ENCODE peak calls at places on chromosomes 16 and 17, in nine cellular contexts. One of them, this sample, is unnamed.

GRCh38 chr17:73600103-73600871 is 44.0 kb downstream of the SDK2 start:
- DNase-seq in AG20443: peak; percentile 79
- DNase-seq in mucosa of gallbladder: no peak
- DNase-seq in hepatocyte: no peak
- DNase-seq in cardiac fibroblast: peak; percentile 8
- DNase-seq in ovary: no peak
- DNase-seq in activated CD4-positive, alpha-beta T cell treated with anti-CD3 and anti-CD28 coated beads for 24 hours: no peak
- DNase-seq in H7: no peak
- DNase-seq in H54: no peak
- DNase-seq in this sample: no peak

GRCh38 chr16:69691980-69692911 is 34.1 kb downstream of the NQO1 start:
- DNase-seq in H7: no peak
- DNase-seq in AG20443: peak; percentile 61
- DNase-seq in hepatocyte: peak; percentile 29
- DNase-seq in mucosa of gallbladder: no peak
- DNase-seq in cardiac fibroblast: peak; percentile 23
- DNase-seq in ovary: no peak
- DNase-seq in activated CD4-positive, alpha-beta T cell treated with anti-CD3 and anti-CD28 coated beads for 24 hours: no peak
- DNase-seq in H54: no peak
- DNase-seq in this sample: no peak

GRCh38 chr16:1309888-1310831 is 724 bp downstream of the UBE2I start:
- DNase-seq in activated CD4-positive, alpha-beta T cell treated with anti-CD3 and anti-CD28 coated beads for 24 hours: peak; percentile 35
- DNase-seq in cardiac fibroblast: peak; percentile 58
- DNase-seq in AG20443: peak; percentile 59
- DNase-seq in hepatocyte: peak; percentile 68
- DNase-seq in H7: no peak
- DNase-seq in ovary: peak; percentile 87
- DNase-seq in mucosa of gallbladder: peak; percentile 44
- DNase-seq in H54: no peak
- DNase-seq in this sample: no peak

GRCh38 chr16:15925631-15926030 is 23.8 kb upstream of the ABCC1 start:
- DNase-seq in H7: peak; percentile 58
- DNase-seq in ovary: peak; percentile 23
- DNase-seq in AG20443: no peak
- DNase-seq in cardiac fibroblast: no peak
- DNase-seq in hepatocyte: no peak
- DNase-seq in mucosa of gallbladder: no peak
- DNase-seq in activated CD4-positive, alpha-beta T cell treated with anti-CD3 and anti-CD28 coated beads for 24 hours: no peak
- DNase-seq in H54: no peak
- DNase-seq in this sample: peak; percentile 34

GRCh38 chr16:1715220-1715619 is 9.2 kb downstream of the MAPK8IP3 start:
- DNase-seq in hepatocyte: no peak
- DNase-seq in H54: no peak
- DNase-seq in H7: peak; percentile 34
- DNase-seq in ovary: no peak
- DNase-seq in activated CD4-positive, alpha-beta T cell treated with anti-CD3 and anti-CD28 coated beads for 24 hours: no peak
- DNase-seq in cardiac fibroblast: no peak
- DNase-seq in mucosa of gallbladder: no peak
- DNase-seq in AG20443: no peak
- DNase-seq in this sample: no peak

GRCh38 chr17:82980632-82981031 is 98.8 kb upstream of the METRNL start:
- DNase-seq in ovary: no peak
- DNase-seq in AG20443: no peak
- DNase-seq in cardiac fibroblast: no peak
- DNase-seq in mucosa of gallbladder: no peak
- DNase-seq in H54: no peak
- DNase-seq in activated CD4-positive, alpha-beta T cell treated with anti-CD3 and anti-CD28 coated beads for 24 hours: no peak
- DNase-seq in hepatocyte: no peak
- DNase-seq in H7: peak; percentile 44
- DNase-seq in this sample: no peak

GRCh38 chr17:6623941-6624340 is 16.6 kb downstream of the KIAA0753 start:
- DNase-seq in AG20443: no peak
- DNase-seq in hepatocyte: no peak
- DNase-seq in ovary: no peak
- DNase-seq in cardiac fibroblast: no peak
- DNase-seq in H54: no peak
- DNase-seq in activated CD4-positive, alpha-beta T cell treated with anti-CD3 and anti-CD28 coated beads for 24 hours: no peak
- DNase-seq in mucosa of gallbladder: no peak
- DNase-seq in H7: no peak
- DNase-seq in this sample: no peak

GRCh38 chr16:17529982-17530760 is 59.4 kb upstream of the XYLT1 start:
- DNase-seq in H7: no peak
- DNase-seq in mucosa of gallbladder: no peak
- DNase-seq in hepatocyte: no peak
- DNase-seq in AG20443: no peak
- DNase-seq in ovary: no peak
- DNase-seq in H54: no peak
- DNase-seq in cardiac fibroblast: no peak
- DNase-seq in activated CD4-positive, alpha-beta T cell treated with anti-CD3 and anti-CD28 coated beads for 24 hours: peak; percentile 1
- DNase-seq in this sample: no peak

GRCh38 chr17:31631759-31632158 is 227.3 kb downstream of the COPRS start:
- DNase-seq in cardiac fibroblast: no peak
- DNase-seq in mucosa of gallbladder: no peak
- DNase-seq in hepatocyte: no peak
- DNase-seq in activated CD4-positive, alpha-beta T cell treated with anti-CD3 and anti-CD28 coated beads for 24 hours: no peak
- DNase-seq in AG20443: no peak
- DNase-seq in H54: no peak
- DNase-seq in H7: no peak
- DNase-seq in ovary: no peak
- DNase-seq in this sample: no peak

GRCh38 chr16:72299684-72300243 is 127.8 kb upstream of the PMFBP1 start:
- DNase-seq in hepatocyte: peak; percentile 58
- DNase-seq in activated CD4-positive, alpha-beta T cell treated with anti-CD3 and anti-CD28 coated beads for 24 hours: no peak
- DNase-seq in ovary: no peak
- DNase-seq in H7: no peak
- DNase-seq in mucosa of gallbladder: no peak
- DNase-seq in H54: no peak
- DNase-seq in AG20443: no peak
- DNase-seq in cardiac fibroblast: no peak
- DNase-seq in this sample: no peak

GRCh38 chr16:48321307-48322036 is 63.7 kb downstream of the SIAH1 start:
- DNase-seq in H54: no peak
- DNase-seq in AG20443: no peak
- DNase-seq in hepatocyte: no peak
- DNase-seq in mucosa of gallbladder: no peak
- DNase-seq in activated CD4-positive, alpha-beta T cell treated with anti-CD3 and anti-CD28 coated beads for 24 hours: peak; percentile 3
- DNase-seq in H7: no peak
- DNase-seq in ovary: no peak
- DNase-seq in cardiac fibroblast: peak; percentile 31
- DNase-seq in this sample: no peak

GRCh38 chr17:16374539-16374938 is 6.4 kb upstream of the UBB start:
- DNase-seq in mucosa of gallbladder: no peak
- DNase-seq in AG20443: no peak
- DNase-seq in cardiac fibroblast: no peak
- DNase-seq in activated CD4-positive, alpha-beta T cell treated with anti-CD3 and anti-CD28 coated beads for 24 hours: no peak
- DNase-seq in H54: no peak
- DNase-seq in hepatocyte: no peak
- DNase-seq in ovary: no peak
- DNase-seq in H7: no peak
- DNase-seq in this sample: no peak

GRCh38 chr16:81495321-81496234 is 51.0 kb downstream of the CMIP start:
- DNase-seq in H7: no peak
- DNase-seq in AG20443: no peak
- DNase-seq in H54: no peak
- DNase-seq in mucosa of gallbladder: no peak
- DNase-seq in ovary: no peak
- DNase-seq in cardiac fibroblast: no peak
- DNase-seq in activated CD4-positive, alpha-beta T cell treated with anti-CD3 and anti-CD28 coated beads for 24 hours: no peak
- DNase-seq in hepatocyte: no peak
- DNase-seq in this sample: no peak

GRCh38 chr16:49012961-49013726 is 268.5 kb downstream of the CBLN1 start:
- DNase-seq in hepatocyte: no peak
- DNase-seq in H54: no peak
- DNase-seq in mucosa of gallbladder: peak; percentile 22
- DNase-seq in AG20443: no peak
- DNase-seq in ovary: peak; percentile 73
- DNase-seq in H7: no peak
- DNase-seq in cardiac fibroblast: no peak
- DNase-seq in activated CD4-positive, alpha-beta T cell treated with anti-CD3 and anti-CD28 coated beads for 24 hours: no peak
- DNase-seq in this sample: no peak

GRCh38 chr17:50184611-50185398 is 16.6 kb downstream of the COL1A1 start:
- DNase-seq in mucosa of gallbladder: no peak
- DNase-seq in activated CD4-positive, alpha-beta T cell treated with anti-CD3 and anti-CD28 coated beads for 24 hours: no peak
- DNase-seq in H54: no peak
- DNase-seq in hepatocyte: no peak
- DNase-seq in ovary: peak; percentile 63
- DNase-seq in AG20443: no peak
- DNase-seq in H7: peak; percentile 80
- DNase-seq in cardiac fibroblast: peak; percentile 58
- DNase-seq in this sample: peak; percentile 79

GRCh38 chr16:2854700-2855309 is 3.2 kb downstream of the PRSS22 start:
- DNase-seq in activated CD4-positive, alpha-beta T cell treated with anti-CD3 and anti-CD28 coated beads for 24 hours: no peak
- DNase-seq in mucosa of gallbladder: no peak
- DNase-seq in cardiac fibroblast: no peak
- DNase-seq in H7: peak; percentile 79
- DNase-seq in ovary: no peak
- DNase-seq in H54: no peak
- DNase-seq in AG20443: peak; percentile 12
- DNase-seq in hepatocyte: no peak
- DNase-seq in this sample: no peak

GRCh38 chr17:63515426-63515825 is 7.7 kb upstream of the KCNH6 start:
- DNase-seq in H7: no peak
- DNase-seq in cardiac fibroblast: no peak
- DNase-seq in H54: no peak
- DNase-seq in ovary: no peak
- DNase-seq in AG20443: no peak
- DNase-seq in hepatocyte: no peak
- DNase-seq in mucosa of gallbladder: no peak
- DNase-seq in activated CD4-positive, alpha-beta T cell treated with anti-CD3 and anti-CD28 coated beads for 24 hours: no peak
- DNase-seq in this sample: no peak

GRCh38 chr16:49620158-49620867 is 235.6 kb downstream of the ZNF423 start:
- DNase-seq in mucosa of gallbladder: peak; percentile 72
- DNase-seq in hepatocyte: peak; percentile 89
- DNase-seq in ovary: peak; percentile 92
- DNase-seq in AG20443: peak; percentile 84
- DNase-seq in H54: peak; percentile 57
- DNase-seq in cardiac fibroblast: peak; percentile 81
- DNase-seq in H7: peak; percentile 63
- DNase-seq in activated CD4-positive, alpha-beta T cell treated with anti-CD3 and anti-CD28 coated beads for 24 hours: no peak
- DNase-seq in this sample: peak; percentile 81

GRCh38 chr17:13485327-13485726 is 116.4 kb downstream of the HS3ST3A1 start:
- DNase-seq in ovary: no peak
- DNase-seq in hepatocyte: no peak
- DNase-seq in AG20443: no peak
- DNase-seq in mucosa of gallbladder: no peak
- DNase-seq in cardiac fibroblast: no peak
- DNase-seq in activated CD4-positive, alpha-beta T cell treated with anti-CD3 and anti-CD28 coated beads for 24 hours: no peak
- DNase-seq in H7: no peak
- DNase-seq in H54: no peak
- DNase-seq in this sample: no peak

GRCh38 chr16:15650698-15651161 is 685 bp downstream of the NDE1 start:
- DNase-seq in H54: peak; percentile 19
- DNase-seq in H7: peak; percentile 72
- DNase-seq in activated CD4-positive, alpha-beta T cell treated with anti-CD3 and anti-CD28 coated beads for 24 hours: peak; percentile 25
- DNase-seq in mucosa of gallbladder: no peak
- DNase-seq in cardiac fibroblast: peak; percentile 26
- DNase-seq in ovary: peak; percentile 67
- DNase-seq in hepatocyte: peak; percentile 23
- DNase-seq in AG20443: peak; percentile 44
- DNase-seq in this sample: no peak

GRCh38 chr17:72913315-72913714 is 179.2 kb downstream of the SLC39A11 start:
- DNase-seq in H54: peak; percentile 38
- DNase-seq in hepatocyte: no peak
- DNase-seq in AG20443: no peak
- DNase-seq in mucosa of gallbladder: no peak
- DNase-seq in ovary: no peak
- DNase-seq in cardiac fibroblast: peak; percentile 44
- DNase-seq in activated CD4-positive, alpha-beta T cell treated with anti-CD3 and anti-CD28 coated beads for 24 hours: no peak
- DNase-seq in H7: no peak
- DNase-seq in this sample: no peak

GRCh38 chr17:28807925-28808641 is 34.5 kb downstream of the FAM222B start:
- DNase-seq in H54: peak; percentile 23
- DNase-seq in mucosa of gallbladder: no peak
- DNase-seq in H7: no peak
- DNase-seq in activated CD4-positive, alpha-beta T cell treated with anti-CD3 and anti-CD28 coated beads for 24 hours: no peak
- DNase-seq in AG20443: peak; percentile 70
- DNase-seq in ovary: no peak
- DNase-seq in cardiac fibroblast: peak; percentile 90
- DNase-seq in hepatocyte: peak; percentile 38
- DNase-seq in this sample: no peak

GRCh38 chr16:85416267-85417109 is 196.6 kb upstream of the GSE1 start:
- DNase-seq in hepatocyte: peak; percentile 67
- DNase-seq in ovary: peak; percentile 66
- DNase-seq in AG20443: peak; percentile 81
- DNase-seq in cardiac fibroblast: peak; percentile 39
- DNase-seq in H7: peak; percentile 95
- DNase-seq in activated CD4-positive, alpha-beta T cell treated with anti-CD3 and anti-CD28 coated beads for 24 hours: peak; percentile 59
- DNase-seq in mucosa of gallbladder: peak; percentile 59
- DNase-seq in H54: peak; percentile 91
- DNase-seq in this sample: peak; percentile 86

GRCh38 chr16:3143598-3144330 is 8.9 kb downstream of the ZNF213 start:
- DNase-seq in activated CD4-positive, alpha-beta T cell treated with anti-CD3 and anti-CD28 coated beads for 24 hours: no peak
- DNase-seq in ovary: no peak
- DNase-seq in cardiac fibroblast: no peak
- DNase-seq in H7: peak; percentile 46
- DNase-seq in hepatocyte: peak; percentile 45
- DNase-seq in H54: no peak
- DNase-seq in mucosa of gallbladder: no peak
- DNase-seq in AG20443: no peak
- DNase-seq in this sample: no peak

GRCh38 chr17:19977360-19978205 is at the start of gene AKAP10:
- DNase-seq in H7: peak; percentile 97
- DNase-seq in AG20443: peak; percentile 98
- DNase-seq in ovary: peak; percentile 96
- DNase-seq in activated CD4-positive, alpha-beta T cell treated with anti-CD3 and anti-CD28 coated beads for 24 hours: peak; percentile 96
- DNase-seq in H54: peak; percentile 97
- DNase-seq in hepatocyte: peak; percentile 96
- DNase-seq in mucosa of gallbladder: peak; percentile 95
- DNase-seq in cardiac fibroblast: peak; percentile 89
- DNase-seq in this sample: peak; percentile 95

GRCh38 chr17:61451538-61452300 is 503 bp upstream of the TBX4 start:
- DNase-seq in AG20443: peak; percentile 63
- DNase-seq in hepatocyte: no peak
- DNase-seq in ovary: no peak
- DNase-seq in H7: peak; percentile 89
- DNase-seq in mucosa of gallbladder: no peak
- DNase-seq in H54: no peak
- DNase-seq in cardiac fibroblast: no peak
- DNase-seq in activated CD4-positive, alpha-beta T cell treated with anti-CD3 and anti-CD28 coated beads for 24 hours: no peak
- DNase-seq in this sample: no peak

GRCh38 chr17:80991645-80992076 is at the start of gene CHMP6:
- DNase-seq in hepatocyte: peak; percentile 89
- DNase-seq in H7: peak; percentile 98
- DNase-seq in AG20443: peak; percentile 93
- DNase-seq in mucosa of gallbladder: peak; percentile 63
- DNase-seq in H54: peak; percentile 78
- DNase-seq in activated CD4-positive, alpha-beta T cell treated with anti-CD3 and anti-CD28 coated beads for 24 hours: peak; percentile 66
- DNase-seq in cardiac fibroblast: peak; percentile 85
- DNase-seq in ovary: peak; percentile 88
- DNase-seq in this sample: no peak

GRCh38 chr16:84487358-84487757 is 17.1 kb downstream of the MEAK7 start:
- DNase-seq in activated CD4-positive, alpha-beta T cell treated with anti-CD3 and anti-CD28 coated beads for 24 hours: no peak
- DNase-seq in hepatocyte: peak; percentile 2
- DNase-seq in AG20443: no peak
- DNase-seq in mucosa of gallbladder: no peak
- DNase-seq in H54: no peak
- DNase-seq in ovary: no peak
- DNase-seq in H7: no peak
- DNase-seq in cardiac fibroblast: no peak
- DNase-seq in this sample: no peak

GRCh38 chr17:5788266-5788900 is 204.1 kb upstream of the NLRP1 start:
- DNase-seq in hepatocyte: no peak
- DNase-seq in cardiac fibroblast: no peak
- DNase-seq in activated CD4-positive, alpha-beta T cell treated with anti-CD3 and anti-CD28 coated beads for 24 hours: no peak
- DNase-seq in ovary: no peak
- DNase-seq in H54: peak; percentile 16
- DNase-seq in AG20443: no peak
- DNase-seq in mucosa of gallbladder: no peak
- DNase-seq in H7: no peak
- DNase-seq in this sample: no peak

GRCh38 chr17:39194985-39195524 is 2.4 kb downstream of the CACNB1 start:
- DNase-seq in cardiac fibroblast: no peak
- DNase-seq in activated CD4-positive, alpha-beta T cell treated with anti-CD3 and anti-CD28 coated beads for 24 hours: no peak
- DNase-seq in AG20443: no peak
- DNase-seq in H54: no peak
- DNase-seq in mucosa of gallbladder: no peak
- DNase-seq in H7: peak; percentile 89
- DNase-seq in hepatocyte: no peak
- DNase-seq in ovary: no peak
- DNase-seq in this sample: no peak

GRCh38 chr16:65268331-65268730 is 146.5 kb upstream of the CDH11 start:
- DNase-seq in H7: no peak
- DNase-seq in activated CD4-positive, alpha-beta T cell treated with anti-CD3 and anti-CD28 coated beads for 24 hours: no peak
- DNase-seq in hepatocyte: no peak
- DNase-seq in mucosa of gallbladder: no peak
- DNase-seq in H54: no peak
- DNase-seq in ovary: no peak
- DNase-seq in AG20443: no peak
- DNase-seq in cardiac fibroblast: peak; percentile 11
- DNase-seq in this sample: no peak

This sample was measured in chondrocyte.